ENCODE peak calls at places on chromosomes 4 and X, in five cellular contexts. J, B, L, D and W are unnamed samples.

GRCh38 chrX:38484607-38485498 is 76.5 kb upstream of the TSPAN7 start:
- DNase-seq in D (no peak), J (no peak), L (no peak), B (no peak), W (no peak)

GRCh38 chrX:70268034-70268433 is at the start of gene ARR3:
- DNase-seq in D (no peak), L (no peak), J (no peak), B (no peak), W (no peak)

GRCh38 chr4:5647351-5647750 is 61.0 kb downstream of the EVC2 start:
- DNase-seq in B (no peak), J (no peak), D (no peak), L (no peak), W (no peak)

GRCh38 chrX:150062292-150063137 is 124.2 kb upstream of the EOLA2 start:
- DNase-seq in J (peak), L (no peak), D (no peak), B (no peak), W (no peak)

GRCh38 chr4:117847849-117848248 is 186.4 kb upstream of the NDST3 start:
- DNase-seq in B (no peak), D (no peak), L (no peak), J (no peak), W (no peak)

GRCh38 chrX:69229436-69229835 is 64.2 kb upstream of the PJA1 start:
- DNase-seq in D (no peak), L (no peak), J (peak), B (no peak), W (no peak)

GRCh38 chrX:22950278-22951266 is 49.2 kb upstream of the DDX53 start:
- DNase-seq in J (peak), D (no peak), L (no peak), B (no peak), W (no peak)

GRCh38 chr4:6331018-6331417 is 61.4 kb downstream of the WFS1 start:
- DNase-seq in L (peak), B (no peak), J (peak), D (no peak), W (peak)

GRCh38 chr4:174047363-174047762 is 236.1 kb downstream of the FBXO8 start:
- DNase-seq in D (no peak), J (no peak), L (no peak), B (no peak), W (no peak)

GRCh38 chr4:166941629-166942028 is 292.7 kb downstream of the SPOCK3 start:
- DNase-seq in J (no peak), D (no peak), L (no peak), B (no peak), W (no peak)

GRCh38 chrX:130251671-130252070 is 17.0 kb downstream of the ZNF280C start:
- DNase-seq in B (no peak), L (no peak), D (peak), J (no peak), W (no peak)

GRCh38 chr4:98929341-98930267 is 671 bp upstream of the EIF4E start:
- DNase-seq in L (no peak), D (no peak), J (peak), B (peak), W (peak)

GRCh38 chr4:2934077-2934812 is 29.0 kb downstream of the NOP14 start:
- DNase-seq in J (peak), D (no peak), B (no peak), L (peak), W (no peak)

GRCh38 chr4:70902577-70903281 is 560 bp downstream of the MOB1B start:
- DNase-seq in B (no peak), D (no peak), J (peak), L (peak), W (no peak)

GRCh38 chr4:48546336-48546735 is 56.3 kb downstream of the ZAR1 start:
- DNase-seq in J (peak), L (peak), D (peak), B (no peak), W (no peak)

GRCh38 chr4:15428611-15429010 is 778 bp downstream of the C1QTNF7 start:
- DNase-seq in D (no peak), B (no peak), J (no peak), L (no peak), W (no peak)

GRCh38 chrX:129086802-129087201 is 436.5 kb downstream of the SMARCA1 start:
- DNase-seq in J (no peak), L (no peak), B (no peak), D (no peak), W (no peak)

GRCh38 chr4:9765091-9765490 is 16.3 kb upstream of the DRD5 start:
- DNase-seq in J (peak), D (no peak), B (no peak), L (peak), W (no peak)

GRCh38 chr4:174281182-174281737 is 2.2 kb downstream of the FBXO8 start:
- DNase-seq in L (no peak), B (no peak), D (no peak), J (no peak), W (no peak)

GRCh38 chr4:79977131-79977840 is 95.7 kb downstream of the ANTXR2 start:
- DNase-seq in B (no peak), L (no peak), D (no peak), J (no peak), W (no peak)

GRCh38 chrX:24243692-24244091 is 70.2 kb downstream of the SUPT20HL2 start:
- DNase-seq in L (no peak), D (no peak), B (no peak), J (peak), W (no peak)

GRCh38 chr4:86453044-86453501 is 93.2 kb upstream of the MAPK10 start:
- DNase-seq in L (no peak), D (no peak), B (no peak), J (peak), W (no peak)

GRCh38 chr4:36651253-36651652 is 369.8 kb downstream of the DTHD1 start:
- DNase-seq in J (no peak), D (no peak), L (no peak), B (no peak), W (no peak)

GRCh38 chrX:73863268-73863667 is 300.3 kb downstream of the CHIC1 start:
- DNase-seq in D (no peak), J (no peak), L (no peak), B (no peak), W (no peak)

GRCh38 chrX:97397371-97397770 is 513.7 kb downstream of the RPA4 start:
- DNase-seq in J (peak), B (no peak), L (no peak), D (no peak), W (no peak)

GRCh38 chr4:185587444-185588161 is 52.3 kb upstream of the PDLIM3 start:
- DNase-seq in L (peak), D (no peak), B (no peak), J (no peak), W (no peak)

GRCh38 chr4:52028970-52029369 is 8.8 kb upstream of the LRRC66 start:
- DNase-seq in J (peak), L (no peak), D (no peak), B (no peak), W (no peak)

GRCh38 chrX:27619459-27619858 is 29.3 kb downstream of the DCAF8L2 start:
- DNase-seq in L (no peak), B (no peak), J (peak), D (no peak), W (no peak)

GRCh38 chr4:10506077-10506476 is 48.9 kb upstream of the ZNF518B start:
- DNase-seq in D (no peak), B (no peak), J (no peak), L (no peak), W (no peak)

GRCh38 chr4:163755013-163755412 is 260.5 kb downstream of the TMA16 start:
- DNase-seq in D (no peak), B (no peak), L (no peak), J (no peak), W (no peak)

GRCh38 chrX:1391707-1392375 is at the start of gene SLC25A6:
- DNase-seq in B (peak), L (peak), J (peak), D (no peak), W (peak)

GRCh38 chrX:37998586-37999267 is 7.6 kb upstream of the SYTL5 start:
- DNase-seq in L (no peak), J (no peak), B (no peak), D (peak), W (no peak)